ENCODE peak calls at places on chromosomes 12 and 14, in six cellular contexts. One of them, this sample, is unnamed.

GRCh38 chr12:5873341-5873919 is 71.6 kb downstream of the ANO2 start:
- DNase-seq in hepatocyte: no peak
- DNase-seq in tibial artery: no peak
- DNase-seq in IMR-90: no peak
- DNase-seq in AG04450: no peak
- DNase-seq in PC-3: no peak
- DNase-seq in this sample: no peak

GRCh38 chr12:42370013-42370412 is 44.0 kb downstream of the PPHLN1 start:
- DNase-seq in hepatocyte: no peak
- DNase-seq in tibial artery: no peak
- DNase-seq in IMR-90: no peak
- DNase-seq in AG04450: no peak
- DNase-seq in PC-3: no peak
- DNase-seq in this sample: no peak

GRCh38 chr12:115191342-115191741 is 507.4 kb upstream of the TBX3 start:
- DNase-seq in hepatocyte: no peak
- DNase-seq in tibial artery: no peak
- DNase-seq in IMR-90: no peak
- DNase-seq in AG04450: no peak
- DNase-seq in PC-3: no peak
- DNase-seq in this sample: no peak

GRCh38 chr14:96260341-96260821 is 4.4 kb downstream of the BDKRB1 start:
- DNase-seq in hepatocyte: no peak
- DNase-seq in tibial artery: no peak
- DNase-seq in IMR-90: peak
- DNase-seq in AG04450: no peak
- DNase-seq in PC-3: peak
- DNase-seq in this sample: no peak

GRCh38 chr12:127559349-127560040 is 707.5 kb upstream of the TMEM132C start:
- DNase-seq in hepatocyte: peak
- DNase-seq in tibial artery: no peak
- DNase-seq in IMR-90: peak
- DNase-seq in AG04450: peak
- DNase-seq in PC-3: peak
- DNase-seq in this sample: peak

GRCh38 chr14:71208702-71209357 is 301.6 kb downstream of the PCNX1 start:
- DNase-seq in hepatocyte: no peak
- DNase-seq in tibial artery: no peak
- DNase-seq in IMR-90: no peak
- DNase-seq in AG04450: no peak
- DNase-seq in PC-3: no peak
- DNase-seq in this sample: no peak

GRCh38 chr12:47820631-47821345 is 1.1 kb upstream of the HDAC7 start:
- DNase-seq in hepatocyte: peak
- DNase-seq in tibial artery: peak
- DNase-seq in IMR-90: peak
- DNase-seq in AG04450: peak
- DNase-seq in PC-3: peak
- DNase-seq in this sample: peak

GRCh38 chr12:663293-663871 is at the start of gene NINJ2:
- DNase-seq in hepatocyte: no peak
- DNase-seq in tibial artery: no peak
- DNase-seq in IMR-90: no peak
- DNase-seq in AG04450: no peak
- DNase-seq in PC-3: no peak
- DNase-seq in this sample: no peak

GRCh38 chr14:96705422-96706092 is 91.6 kb upstream of the VRK1 start:
- DNase-seq in hepatocyte: no peak
- DNase-seq in tibial artery: no peak
- DNase-seq in IMR-90: no peak
- DNase-seq in AG04450: no peak
- DNase-seq in PC-3: peak
- DNase-seq in this sample: no peak

GRCh38 chr12:111268738-111269572 is 99.9 kb downstream of the PHETA1 start:
- DNase-seq in hepatocyte: no peak
- DNase-seq in tibial artery: no peak
- DNase-seq in IMR-90: no peak
- DNase-seq in AG04450: no peak
- DNase-seq in PC-3: peak
- DNase-seq in this sample: no peak

GRCh38 chr12:65106948-65107347 is 14.2 kb downstream of the WIF1 start:
- DNase-seq in hepatocyte: no peak
- DNase-seq in tibial artery: no peak
- DNase-seq in IMR-90: peak
- DNase-seq in AG04450: no peak
- DNase-seq in PC-3: peak
- DNase-seq in this sample: no peak

GRCh38 chr12:46303039-46303666 is 34.3 kb upstream of the SLC38A1 start:
- DNase-seq in hepatocyte: peak
- DNase-seq in tibial artery: no peak
- DNase-seq in IMR-90: peak
- DNase-seq in AG04450: no peak
- DNase-seq in PC-3: peak
- DNase-seq in this sample: no peak

GRCh38 chr12:54996235-54996634 is 11.7 kb upstream of the TESPA1 start:
- DNase-seq in hepatocyte: no peak
- DNase-seq in tibial artery: no peak
- DNase-seq in IMR-90: no peak
- DNase-seq in AG04450: no peak
- DNase-seq in PC-3: no peak
- DNase-seq in this sample: no peak

GRCh38 chr14:92625213-92625612 is 111.6 kb downstream of the RIN3 start:
- DNase-seq in hepatocyte: no peak
- DNase-seq in tibial artery: no peak
- DNase-seq in IMR-90: peak
- DNase-seq in AG04450: peak
- DNase-seq in PC-3: peak
- DNase-seq in this sample: peak

GRCh38 chr12:5244513-5244972 is 187.4 kb upstream of the NTF3 start:
- DNase-seq in hepatocyte: peak
- DNase-seq in tibial artery: no peak
- DNase-seq in IMR-90: no peak
- DNase-seq in AG04450: no peak
- DNase-seq in PC-3: no peak
- DNase-seq in this sample: no peak

GRCh38 chr12:104526751-104527150 is 70.0 kb downstream of the CHST11 start:
- DNase-seq in hepatocyte: no peak
- DNase-seq in tibial artery: no peak
- DNase-seq in IMR-90: no peak
- DNase-seq in AG04450: no peak
- DNase-seq in PC-3: no peak
- DNase-seq in this sample: no peak

GRCh38 chr12:78964521-78964920 is 99.9 kb downstream of the SYT1 start:
- DNase-seq in hepatocyte: no peak
- DNase-seq in tibial artery: no peak
- DNase-seq in IMR-90: no peak
- DNase-seq in AG04450: no peak
- DNase-seq in PC-3: no peak
- DNase-seq in this sample: no peak

GRCh38 chr12:57550628-57551549 is 1.0 kb downstream of the KIF5A start:
- DNase-seq in hepatocyte: no peak
- DNase-seq in tibial artery: peak
- DNase-seq in IMR-90: no peak
- DNase-seq in AG04450: no peak
- DNase-seq in PC-3: no peak
- DNase-seq in this sample: no peak
- H3K4me3 ChIP-seq in hepatocyte: no peak
- H3K4me3 ChIP-seq in tibial artery: peak
- H3K4me3 ChIP-seq in IMR-90: no peak
- H3K4me3 ChIP-seq in AG04450: peak
- H3K4me3 ChIP-seq in PC-3: no peak
- H3K4me3 ChIP-seq in this sample: peak

GRCh38 chr14:23386999-23387398 is 10.2 kb downstream of the CMTM5 start:
- DNase-seq in hepatocyte: no peak
- DNase-seq in tibial artery: no peak
- DNase-seq in IMR-90: no peak
- DNase-seq in AG04450: no peak
- DNase-seq in PC-3: no peak
- DNase-seq in this sample: no peak
- TF ChIP-seq CTCF in hepatocyte: no peak
- TF ChIP-seq CTCF in tibial artery: no peak
- TF ChIP-seq CTCF in IMR-90: no peak
- TF ChIP-seq CTCF in AG04450: no peak
- TF ChIP-seq CTCF in PC-3: no peak
- TF ChIP-seq CTCF in this sample: no peak

DNA sequence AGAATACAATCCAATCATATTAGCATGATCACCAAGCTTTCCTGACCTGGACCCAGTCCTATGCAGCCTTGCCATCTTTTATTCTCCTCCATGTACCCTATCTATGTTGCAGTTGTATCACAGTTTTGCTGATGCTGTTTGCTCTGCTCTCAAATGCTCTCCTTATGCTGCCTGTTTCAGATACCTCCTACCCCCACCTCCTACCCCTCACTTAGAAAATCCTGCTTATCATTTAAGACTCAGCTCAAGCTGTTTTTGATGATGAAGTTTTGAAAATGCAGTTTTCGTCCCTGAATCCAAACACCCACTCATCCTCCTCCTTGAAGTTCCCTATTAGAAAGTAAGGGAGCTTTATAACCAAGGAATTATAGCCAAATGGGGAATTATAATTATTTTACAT is 457.4 kb upstream of the ATP2B1 start:
- DNase-seq in hepatocyte: no peak
- DNase-seq in tibial artery: no peak
- DNase-seq in IMR-90: no peak
- DNase-seq in AG04450: no peak
- DNase-seq in PC-3: no peak
- DNase-seq in this sample: no peak
- H3K4me3 ChIP-seq in hepatocyte: no peak
- H3K4me3 ChIP-seq in tibial artery: no peak
- H3K4me3 ChIP-seq in IMR-90: no peak
- H3K4me3 ChIP-seq in AG04450: no peak
- H3K4me3 ChIP-seq in PC-3: no peak
- H3K4me3 ChIP-seq in this sample: no peak

DNA sequence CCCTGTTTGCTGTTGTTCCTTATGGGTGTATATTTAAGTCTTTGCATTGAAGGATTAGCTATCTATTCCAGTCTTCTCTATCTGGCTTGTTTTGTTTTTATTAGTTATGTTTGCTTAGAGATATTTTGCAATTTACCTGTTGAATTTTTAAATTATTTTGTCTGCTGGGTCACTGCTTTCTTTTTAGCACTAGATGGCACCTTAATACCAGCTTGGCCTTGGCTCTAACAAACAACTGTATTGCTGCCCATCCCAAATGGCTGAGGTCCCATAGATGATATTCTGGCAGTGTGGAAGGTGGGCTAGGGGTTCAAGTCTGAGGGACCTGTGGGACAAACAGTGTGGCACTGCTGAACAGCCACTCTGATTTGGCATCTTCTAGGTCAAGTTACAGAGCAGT is 144.0 kb upstream of the FBXO33 start:
- DNase-seq in hepatocyte: no peak
- DNase-seq in tibial artery: no peak
- DNase-seq in IMR-90: no peak
- DNase-seq in AG04450: no peak
- DNase-seq in PC-3: peak
- DNase-seq in this sample: no peak
- TF ChIP-seq CTCF in hepatocyte: no peak
- TF ChIP-seq CTCF in tibial artery: no peak
- TF ChIP-seq CTCF in IMR-90: no peak
- TF ChIP-seq CTCF in AG04450: no peak
- TF ChIP-seq CTCF in PC-3: peak
- TF ChIP-seq CTCF in this sample: no peak

GRCh38 chr14:56004323-56004722 is 113.9 kb upstream of the PELI2 start:
- DNase-seq in hepatocyte: no peak
- DNase-seq in tibial artery: no peak
- DNase-seq in IMR-90: no peak
- DNase-seq in AG04450: no peak
- DNase-seq in PC-3: no peak
- DNase-seq in this sample: no peak

GRCh38 chr14:56002316-56002715 is 115.9 kb upstream of the PELI2 start:
- DNase-seq in hepatocyte: peak
- DNase-seq in tibial artery: no peak
- DNase-seq in IMR-90: peak
- DNase-seq in AG04450: no peak
- DNase-seq in PC-3: peak
- DNase-seq in this sample: no peak

GRCh38 chr14:56002876-56003625 is 115.2 kb upstream of the PELI2 start:
- DNase-seq in hepatocyte: no peak
- DNase-seq in tibial artery: no peak
- DNase-seq in IMR-90: no peak
- DNase-seq in AG04450: no peak
- DNase-seq in PC-3: no peak
- DNase-seq in this sample: no peak

GRCh38 chr14:56005580-56006053 is 112.6 kb upstream of the PELI2 start:
- DNase-seq in hepatocyte: peak
- DNase-seq in tibial artery: no peak
- DNase-seq in IMR-90: peak
- DNase-seq in AG04450: peak
- DNase-seq in PC-3: no peak
- DNase-seq in this sample: peak

DNA sequence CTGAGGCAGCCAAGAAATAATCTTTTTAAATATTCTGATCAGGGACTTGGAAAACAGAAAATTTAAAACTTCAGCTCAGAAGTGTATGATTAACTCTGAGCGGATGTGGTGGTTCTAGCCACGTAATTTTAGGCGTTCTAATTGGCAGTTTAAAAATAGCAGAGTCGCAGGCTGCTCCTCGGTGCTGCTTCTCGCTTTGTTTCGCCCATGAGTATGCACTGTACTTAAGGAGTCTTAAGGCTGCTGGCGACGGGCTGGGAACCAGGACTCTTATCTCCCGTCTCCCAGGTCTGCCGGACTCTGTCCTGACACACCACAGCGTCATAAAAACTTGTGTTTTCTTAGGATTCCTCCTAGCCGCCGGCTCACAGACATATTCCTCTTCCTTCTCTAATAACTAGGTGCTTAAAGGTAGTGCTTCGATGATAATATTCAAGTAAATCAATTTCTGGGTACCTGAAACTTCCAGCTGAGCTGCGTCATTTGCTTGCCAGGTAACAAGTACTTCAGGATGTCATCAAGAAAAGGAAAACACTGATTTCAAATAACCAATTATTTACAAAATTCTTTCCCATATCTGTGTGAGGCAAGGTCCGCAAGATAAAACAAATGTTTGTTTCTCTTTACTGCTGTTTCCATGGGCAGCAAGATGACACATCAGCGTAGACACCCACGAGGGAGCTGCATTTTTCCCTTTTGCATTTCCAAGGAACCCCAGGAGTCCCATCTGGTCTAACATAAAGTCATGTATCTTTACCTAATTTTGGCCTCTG is 113.2 kb upstream of the PELI2 start:
- DNase-seq in hepatocyte: peak
- DNase-seq in tibial artery: no peak
- DNase-seq in IMR-90: peak
- DNase-seq in AG04450: peak
- DNase-seq in PC-3: no peak
- DNase-seq in this sample: peak
- H3K4me3 ChIP-seq in hepatocyte: no peak
- H3K4me3 ChIP-seq in tibial artery: peak
- H3K4me3 ChIP-seq in IMR-90: peak
- H3K4me3 ChIP-seq in AG04450: peak
- H3K4me3 ChIP-seq in PC-3: no peak
- H3K4me3 ChIP-seq in this sample: peak